ENCODE peak calls at places on chromosomes 13 and 19, in four cellular contexts. C is heart right ventricle, N is endodermal cell, Q is PC-9. I is an unnamed sample.

GRCh38 chr19:45079911-45080469 is 930 bp downstream of the GEMIN7 start:
- DNase-seq in C (no peak), Q (no peak), N (peak; percentile 89), I (no peak)

GRCh38 chr19:38362076-38362945 is 12.1 kb upstream of the PSMD8 start:
- DNase-seq in Q (peak; percentile 57), C (peak; percentile 82), N (peak; percentile 98), I (peak; percentile 80)

GRCh38 chr19:23283925-23284324 is 33.7 kb upstream of the ZNF724 start:
- DNase-seq in C (peak; percentile 12), Q (no peak), N (peak; percentile 90), I (peak; percentile 20)

GRCh38 chr13:95139186-95139585 is 162.1 kb downstream of the ABCC4 start:
- DNase-seq in Q (no peak), C (no peak), N (no peak), I (no peak)

GRCh38 chr13:105908581-105908980 is 626.9 kb downstream of the EFNB2 start:
- DNase-seq in Q (no peak), C (no peak), N (no peak), I (no peak)

GRCh38 chr13:113759525-113760137 is 605 bp downstream of the TMEM255B start:
- DNase-seq in Q (no peak), C (peak; percentile 60), N (peak; percentile 64), I (peak; percentile 52)

GRCh38 chr13:113907637-113908617 is 44.1 kb upstream of the GAS6 start:
- DNase-seq in C (no peak), Q (no peak), N (peak; percentile 52), I (no peak)

GRCh38 chr19:51025809-51026553 is 435 bp downstream of the KLK11 start:
- DNase-seq in N (no peak), Q (peak; percentile 26), C (no peak), I (no peak)

GRCh38 chr19:55322495-55322894 is 2.6 kb downstream of the TMEM150B start:
- DNase-seq in Q (no peak), N (no peak), C (no peak), I (no peak)

GRCh38 chr19:1615156-1615765 is 10.0 kb upstream of the UQCR11 start:
- DNase-seq in C (no peak), Q (no peak), N (no peak), I (no peak)

GRCh38 chr19:17418710-17419109 is 1.1 kb upstream of the MVB12A start:
- DNase-seq in N (no peak), Q (no peak), C (no peak), I (no peak)

GRCh38 chr19:17421942-17422341 is 2.1 kb downstream of the MVB12A start:
- DNase-seq in C (no peak), N (no peak), Q (no peak), I (no peak)

GRCh38 chr19:17419491-17420266 is at the start of gene MVB12A:
- DNase-seq in Q (peak; percentile 98), C (peak; percentile 98), N (peak; percentile 99), I (peak; percentile 98)

GRCh38 chr19:17419154-17419490 is 725 bp upstream of the MVB12A start:
- DNase-seq in C (no peak), Q (peak; percentile 48), N (no peak), I (no peak)

GRCh38 chr19:17420267-17420924 is 549 bp downstream of the MVB12A start:
- DNase-seq in Q (no peak), N (peak; percentile 80), C (peak; percentile 34), I (no peak)
- TF ChIP-seq CTCF in Q (no peak), N (peak; percentile 50), C (no peak), I (no peak)

GRCh38 chr19:4064551-4065260 is 2.0 kb downstream of the ZBTB7A start:
- DNase-seq in C (peak; percentile 70), Q (no peak), N (peak; percentile 73), I (peak; percentile 76)
- H3K4me1 ChIP-seq in C (peaks cover 60% of the 10 kb centered on the region), Q (peaks cover 38% of the 10 kb centered on the region), N (no peaks in the 10 kb centered on the region), I (peaks cover 43% of the 10 kb centered on the region)

GRCh38 chr19:6851359-6851758 is 36.0 kb upstream of the ADGRE1 start:
- DNase-seq in N (no peak), Q (no peak), C (no peak), I (no peak)

GRCh38 chr19:6852001-6852400 is 35.4 kb upstream of the ADGRE1 start:
- DNase-seq in N (no peak), Q (no peak), C (no peak), I (no peak)

GRCh38 chr19:6854758-6855157 is 32.6 kb upstream of the ADGRE1 start:
- DNase-seq in Q (no peak), C (no peak), N (no peak), I (no peak)

GRCh38 chr19:6856749-6857372 is 30.5 kb upstream of the ADGRE1 start:
- DNase-seq in N (no peak), C (no peak), Q (no peak), I (no peak)

GRCh38 chr19:6853868-6854267 is 33.5 kb upstream of the ADGRE1 start:
- DNase-seq in N (no peak), C (no peak), Q (no peak), I (no peak)
- H3K27me3 ChIP-seq in N (no peaks in the 10 kb centered on the region), C (peaks cover 23% of the 10 kb centered on the region), Q (no peaks in the 10 kb centered on the region), I (peaks cover 20% of the 10 kb centered on the region)

GRCh38 chr19:7926021-7926726 is at the start of gene CTXN1:
- DNase-seq in C (no peak), N (peak; percentile 93), Q (no peak), I (peak; percentile 66)
- TF ChIP-seq CTCF in C (no peak), N (peak; percentile 38), Q (no peak), I (no peak)

DNA sequence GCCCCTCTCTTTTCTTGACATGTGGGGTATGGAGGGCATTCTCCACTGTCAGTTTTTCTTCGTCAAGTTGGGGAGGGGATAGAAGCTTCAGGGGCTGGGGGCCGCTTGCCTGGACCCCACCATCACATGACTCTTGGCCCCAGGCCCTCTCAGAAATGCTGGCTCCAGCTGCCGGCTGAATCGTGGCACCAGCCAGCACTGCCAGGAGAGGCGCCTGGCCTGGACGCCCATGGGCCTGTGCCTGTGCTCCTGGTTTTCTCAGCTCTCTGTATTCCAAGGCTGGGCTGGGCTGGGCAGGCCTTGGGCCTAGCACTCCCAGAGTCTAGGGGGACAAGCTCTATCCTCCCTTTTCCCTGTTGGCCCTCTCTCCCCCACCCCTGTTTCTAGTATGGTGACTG is 38.6 kb downstream of the LYL1 start:
- DNase-seq in C (no peak), Q (no peak), N (no peak), I (peak; percentile 57)
- H3K4me1 ChIP-seq in C (peaks cover 92% of the 10 kb centered on the region), Q (peaks cover 5% of the 10 kb centered on the region), N (no peaks in the 10 kb centered on the region), I (peaks cover 97% of the 10 kb centered on the region)

GRCh38 chr13:49219647-49220034 is 497 bp upstream of the MLNR start:
- DNase-seq in C (no peak), N (no peak), Q (no peak), I (no peak)
- H3K27me3 ChIP-seq in C (peaks cover 51% of the 10 kb centered on the region), N (peaks cover 76% of the 10 kb centered on the region), Q (peaks cover 32% of the 10 kb centered on the region), I (peaks cover 46% of the 10 kb centered on the region)

I was measured in heart left ventricle.